ENCODE peak calls at places on chromosomes 3 and 15, in five cellular contexts. E, S, U, O and K are unnamed samples.

GRCh38 chr15:70036585-70037343 is 61.0 kb downstream of the TLE3 start:
- DNase-seq in U (peak; percentile 40), S (no peak), O (no peak), E (no peak), K (no peak)

GRCh38 chr3:27559835-27560234 is 75.7 kb upstream of the SLC4A7 start:
- DNase-seq in U (no peak), E (no peak), O (no peak), S (no peak), K (no peak)

GRCh38 chr3:64898941-64899340 is 211.1 kb upstream of the ADAMTS9 start:
- DNase-seq in S (no peak), U (no peak), E (no peak), O (no peak), K (no peak)

GRCh38 chr3:9014189-9014588 is 50.9 kb upstream of the RAD18 start:
- DNase-seq in E (no peak), U (no peak), S (no peak), O (no peak), K (no peak)

GRCh38 chr3:124248471-124249028 is 256.6 kb upstream of the ROPN1 start:
- DNase-seq in E (peak; percentile 52), S (no peak), O (no peak), U (no peak), K (no peak)

GRCh38 chr3:153160451-153161137 is 1.4 kb upstream of the RAP2B start:
- DNase-seq in O (peak; percentile 65), E (peak; percentile 71), U (peak; percentile 96), S (peak; percentile 46), K (peak; percentile 86)

GRCh38 chr3:129934234-129935123 is 40.0 kb upstream of the TRH start:
- DNase-seq in O (no peak), E (no peak), S (peak; percentile 16), U (no peak), K (no peak)

GRCh38 chr3:31740397-31740796 is 207.7 kb downstream of the STT3B start:
- DNase-seq in O (no peak), S (no peak), U (no peak), E (no peak), K (no peak)

GRCh38 chr15:47124430-47125102 is 592.7 kb upstream of the SEMA6D start:
- DNase-seq in S (no peak), E (no peak), O (no peak), U (no peak), K (no peak)

GRCh38 chr3:195914648-195915473 is 6.5 kb upstream of the TNK2 start:
- DNase-seq in U (peak; percentile 94), O (peak; percentile 86), E (peak; percentile 89), S (peak; percentile 86), K (peak; percentile 92)

GRCh38 chr15:100170280-100170654 is 171.5 kb downstream of the ADAMTS17 start:
- DNase-seq in S (no peak), O (no peak), E (no peak), U (no peak), K (peak; percentile 16)

GRCh38 chr15:79209690-79210089 is 72.8 kb upstream of the ANKRD34C start:
- DNase-seq in O (no peak), S (peak; percentile 34), E (no peak), U (no peak), K (no peak)

GRCh38 chr3:34367521-34367920 is 569.1 kb downstream of the PDCD6IP start:
- DNase-seq in O (no peak), S (no peak), U (no peak), E (no peak), K (no peak)

GRCh38 chr3:6861331-6861988 is 545 bp downstream of the GRM7 start:
- DNase-seq in E (no peak), U (no peak), S (no peak), O (no peak), K (no peak)

GRCh38 chr15:74780983-74781672 is 752 bp upstream of the CSK start:
- DNase-seq in S (no peak), U (peak; percentile 94), E (no peak), O (no peak), K (no peak)

GRCh38 chr3:58580826-58581327 is 3.7 kb upstream of the FAM107A start:
- DNase-seq in O (no peak), S (no peak), U (no peak), E (no peak), K (no peak)

GRCh38 chr3:45034612-45035252 is 8.6 kb downstream of the CLEC3B start:
- DNase-seq in S (no peak), O (no peak), E (peak; percentile 67), U (peak; percentile 81), K (no peak)

GRCh38 chr3:60755094-60755493 is 496.2 kb downstream of the FHIT start:
- DNase-seq in E (no peak), S (no peak), U (no peak), O (no peak), K (no peak)

GRCh38 chr3:47482411-47482810 is 6.7 kb upstream of the SCAP start:
- DNase-seq in E (no peak), U (no peak), O (no peak), S (no peak), K (no peak)

GRCh38 chr3:132660745-132661067 is 577 bp downstream of the UBA5 start:
- DNase-seq in E (no peak), S (no peak), U (no peak), O (no peak), K (no peak)

GRCh38 chr3:25751048-25751447 is 32.2 kb downstream of the NGLY1 start:
- DNase-seq in S (no peak), E (no peak), O (no peak), U (no peak), K (no peak)

GRCh38 chr3:121781611-121782010 is 32.1 kb upstream of the GOLGB1 start:
- DNase-seq in S (no peak), O (no peak), U (no peak), E (no peak), K (no peak)

GRCh38 chr3:157865449-157865862 is 240.8 kb downstream of the SHOX2 start:
- DNase-seq in S (peak; percentile 19), U (no peak), E (peak; percentile 15), O (no peak), K (no peak)

GRCh38 chr15:21260966-21261395 is 179.3 kb downstream of the POTEB3 start:
- DNase-seq in O (peak; percentile 43), U (no peak), S (peak; percentile 19), E (peak; percentile 14), K (no peak)

DNA sequence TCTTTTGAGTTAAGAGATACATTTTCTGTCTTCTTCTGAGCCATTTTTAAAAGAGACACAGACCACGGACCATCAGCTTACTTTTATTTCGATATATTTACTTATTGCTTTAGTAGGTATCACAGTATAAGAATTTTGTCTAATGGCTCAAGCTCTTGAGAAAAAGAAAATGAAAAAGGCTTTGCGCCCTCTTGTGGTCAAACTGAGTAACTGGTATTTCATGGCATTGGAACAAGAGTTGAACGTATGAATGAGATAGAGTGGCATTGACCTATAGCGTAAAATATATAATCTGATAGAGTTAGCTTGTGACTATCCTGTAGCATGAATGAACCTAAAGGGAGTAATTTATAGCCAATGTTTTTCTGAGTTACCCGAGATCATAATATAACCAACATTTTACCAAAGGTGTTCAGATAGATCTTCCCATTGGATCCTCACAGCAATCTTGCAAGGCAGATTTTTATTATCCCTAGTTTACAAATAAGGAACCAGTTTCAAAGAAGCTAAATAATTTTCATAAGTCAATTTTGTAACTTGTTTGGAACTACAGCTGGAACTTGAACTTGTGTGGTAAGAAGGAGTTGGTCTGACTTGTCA is 154.6 kb downstream of the POLR2M start:
- DNase-seq in S (no peak), O (no peak), U (no peak), E (no peak), K (no peak)
- TF ChIP-seq CTCF in S (peak; percentile 85), O (peak; percentile 95), U (peak; percentile 90), E (peak; percentile 85), K (peak; percentile 92)

GRCh38 chr3:111895079-111895478 is 36.0 kb downstream of the PHLDB2 start:
- DNase-seq in O (no peak), U (no peak), E (no peak), S (no peak), K (no peak)
- TF ChIP-seq CTCF in O (no peak), U (peak; percentile 17), E (no peak), S (no peak), K (peak; percentile 63)

GRCh38 chr3:177898185-177898584 is 638.1 kb upstream of the KCNMB2 start:
- DNase-seq in U (no peak), O (no peak), E (no peak), S (no peak), K (no peak)

GRCh38 chr3:177887475-177887874 is 648.8 kb upstream of the KCNMB2 start:
- DNase-seq in O (no peak), U (no peak), E (no peak), S (no peak), K (no peak)

GRCh38 chr3:177889158-177889557 is 647.1 kb upstream of the KCNMB2 start:
- DNase-seq in O (no peak), U (no peak), S (no peak), E (no peak), K (no peak)

GRCh38 chr3:177894021-177894690 is 642.1 kb upstream of the KCNMB2 start:
- DNase-seq in O (no peak), U (no peak), S (no peak), E (no peak), K (no peak)

DNA sequence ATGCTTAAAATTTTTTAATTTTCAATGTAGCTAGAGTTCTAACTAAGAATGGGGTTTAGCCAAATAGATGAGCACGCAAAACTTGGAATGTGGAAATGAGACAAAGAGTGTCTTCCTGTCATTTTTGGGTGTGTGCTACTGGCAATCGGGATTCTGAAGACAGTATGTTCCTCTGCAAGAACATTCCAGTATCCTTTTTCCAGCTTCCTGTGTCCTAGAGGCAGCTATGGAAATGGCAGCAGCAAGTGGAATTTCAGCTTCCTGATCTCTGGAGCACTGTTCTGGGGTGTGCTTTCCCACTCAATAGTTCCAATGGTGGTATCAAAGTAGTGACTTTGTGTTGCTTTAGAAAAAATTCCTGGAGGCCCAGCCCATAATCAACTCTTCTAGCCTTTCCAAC is 642.9 kb upstream of the KCNMB2 start:
- DNase-seq in E (no peak), S (no peak), U (no peak), O (no peak), K (no peak)
- TF ChIP-seq CTCF in E (no peak), S (no peak), U (no peak), O (no peak), K (no peak)

GRCh38 chr3:19543212-19543841 is 390.7 kb downstream of the EFHB start:
- DNase-seq in O (no peak), S (no peak), E (no peak), U (no peak), K (no peak)
- TF ChIP-seq CTCF in O (peak; percentile 16), S (peak; percentile 58), E (peak; percentile 56), U (peak; percentile 23), K (peak; percentile 72)

DNA sequence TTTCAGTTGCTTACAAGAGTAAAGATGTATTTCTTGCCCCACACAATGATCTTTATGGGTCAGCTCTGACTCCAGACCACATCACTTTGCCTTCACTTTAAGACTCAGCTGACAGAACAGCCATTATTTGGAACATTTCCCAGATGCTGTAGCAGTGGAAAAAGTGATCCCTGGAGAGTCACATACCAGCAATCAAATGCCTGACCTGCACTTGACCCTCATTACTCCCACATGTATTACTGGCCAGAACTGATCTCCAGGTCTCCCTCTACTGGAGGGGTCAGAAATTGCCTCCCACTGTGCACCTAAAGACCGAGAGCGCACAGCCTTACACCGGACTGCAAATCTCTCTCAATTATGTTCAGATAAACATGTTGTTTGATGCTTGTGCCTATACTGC is 88.6 kb upstream of the ZNF385D start:
- DNase-seq in E (no peak), O (no peak), S (no peak), U (no peak), K (no peak)
- TF ChIP-seq CTCF in E (peak; percentile 57), O (no peak), S (no peak), U (no peak), K (peak; percentile 52)